ENCODE peak calls at places on chromosome 6, in seven cellular contexts. One of them, this sample, is unnamed.

GRCh38 chr6:35469711-35470662 is 1.8 kb downstream of the RPL10A start:
- DNase-seq in AG08395: no peak
- DNase-seq in NCI-H146: peak; percentile 9
- DNase-seq in effector memory CD8-positive, alpha-beta T cell: no peak
- DNase-seq in psoas muscle: peak; percentile 60
- DNase-seq in adrenal gland: no peak
- DNase-seq in T-helper 2 cell: no peak
- DNase-seq in this sample: no peak

GRCh38 chr6:122645256-122645655 is 35.1 kb downstream of the PKIB start:
- DNase-seq in effector memory CD8-positive, alpha-beta T cell: no peak
- DNase-seq in adrenal gland: no peak
- DNase-seq in T-helper 2 cell: no peak
- DNase-seq in NCI-H146: peak; percentile 99
- DNase-seq in AG08395: no peak
- DNase-seq in psoas muscle: no peak
- DNase-seq in this sample: no peak

GRCh38 chr6:16473184-16473907 is 235.0 kb downstream of the GMPR start:
- DNase-seq in psoas muscle: no peak
- DNase-seq in adrenal gland: no peak
- DNase-seq in AG08395: no peak
- DNase-seq in effector memory CD8-positive, alpha-beta T cell: no peak
- DNase-seq in T-helper 2 cell: no peak
- DNase-seq in NCI-H146: no peak
- DNase-seq in this sample: no peak

GRCh38 chr6:4133941-4134838 is 1.2 kb downstream of the ECI2 start:
- DNase-seq in AG08395: no peak
- DNase-seq in psoas muscle: no peak
- DNase-seq in T-helper 2 cell: no peak
- DNase-seq in adrenal gland: peak; percentile 69
- DNase-seq in effector memory CD8-positive, alpha-beta T cell: no peak
- DNase-seq in NCI-H146: peak; percentile 35
- DNase-seq in this sample: peak; percentile 23

GRCh38 chr6:46010270-46010669 is 5.4 kb downstream of the CLIC5 start:
- DNase-seq in T-helper 2 cell: no peak
- DNase-seq in psoas muscle: no peak
- DNase-seq in effector memory CD8-positive, alpha-beta T cell: no peak
- DNase-seq in AG08395: no peak
- DNase-seq in adrenal gland: no peak
- DNase-seq in NCI-H146: no peak
- DNase-seq in this sample: no peak

GRCh38 chr6:119350202-119351004 is 842 bp upstream of the MAN1A1 start:
- DNase-seq in T-helper 2 cell: peak; percentile 46
- DNase-seq in psoas muscle: no peak
- DNase-seq in AG08395: peak; percentile 32
- DNase-seq in NCI-H146: peak; percentile 9
- DNase-seq in effector memory CD8-positive, alpha-beta T cell: peak; percentile 29
- DNase-seq in adrenal gland: peak; percentile 64
- DNase-seq in this sample: peak; percentile 57

GRCh38 chr6:159043236-159043635 is 1.6 kb downstream of the TAGAP start:
- DNase-seq in AG08395: no peak
- DNase-seq in psoas muscle: no peak
- DNase-seq in NCI-H146: no peak
- DNase-seq in T-helper 2 cell: peak; percentile 46
- DNase-seq in effector memory CD8-positive, alpha-beta T cell: no peak
- DNase-seq in adrenal gland: no peak
- DNase-seq in this sample: no peak

GRCh38 chr6:91500689-91501303 is 913.9 kb upstream of the MAP3K7 start:
- DNase-seq in T-helper 2 cell: no peak
- DNase-seq in adrenal gland: no peak
- DNase-seq in AG08395: no peak
- DNase-seq in effector memory CD8-positive, alpha-beta T cell: no peak
- DNase-seq in psoas muscle: no peak
- DNase-seq in NCI-H146: no peak
- DNase-seq in this sample: no peak

GRCh38 chr6:99016355-99016754 is 68.6 kb upstream of the FBXL4 start:
- DNase-seq in NCI-H146: no peak
- DNase-seq in effector memory CD8-positive, alpha-beta T cell: no peak
- DNase-seq in AG08395: peak; percentile 55
- DNase-seq in adrenal gland: no peak
- DNase-seq in T-helper 2 cell: no peak
- DNase-seq in psoas muscle: no peak
- DNase-seq in this sample: peak; percentile 90